ENCODE peak calls at places on chromosomes 5 and 9, in seven cellular contexts. Z, O, S, J, X, B and R are unnamed samples.

GRCh38 chr9:113499153-113499875 is 35.8 kb downstream of the RGS3 start:
- DNase-seq in S (no peak), X (no peak), Z (no peak), O (no peak), J (no peak), B (no peak), R (no peak)

GRCh38 chr9:77469515-77470197 is 178.5 kb downstream of the GNA14 start:
- DNase-seq in Z (no peak), S (no peak), X (no peak), J (no peak), O (no peak), B (no peak), R (no peak)

GRCh38 chr9:98019098-98019497 is 36.0 kb downstream of the ANP32B start:
- DNase-seq in S (no peak), X (no peak), Z (no peak), O (no peak), J (no peak), B (no peak), R (no peak)

GRCh38 chr5:163579729-163580128 is 74.3 kb downstream of the MAT2B start:
- DNase-seq in S (no peak), X (no peak), B (no peak), O (no peak), Z (no peak), J (no peak), R (no peak)

GRCh38 chr9:135989722-135990467 is 28.7 kb upstream of the UBAC1 start:
- DNase-seq in Z (no peak), J (no peak), S (no peak), O (peak), B (peak), X (no peak), R (no peak)

GRCh38 chr5:140967226-140967893 is 1.1 kb downstream of the PCDHAC2 start:
- DNase-seq in O (no peak), B (no peak), Z (no peak), S (no peak), J (no peak), X (no peak), R (no peak)

GRCh38 chr9:72509053-72509452 is 12.4 kb upstream of the TMC1 start:
- DNase-seq in O (no peak), B (no peak), S (no peak), Z (no peak), X (no peak), J (no peak), R (no peak)

GRCh38 chr9:136002886-136003285 is 41.7 kb upstream of the UBAC1 start:
- DNase-seq in B (peak), X (no peak), S (no peak), Z (no peak), J (no peak), O (no peak), R (no peak)

GRCh38 chr9:135993840-135994776 is 32.9 kb upstream of the UBAC1 start:
- DNase-seq in B (peak), Z (no peak), J (no peak), S (no peak), O (no peak), X (no peak), R (no peak)

GRCh38 chr9:123749580-123750202 is 180.2 kb downstream of the DENND1A start:
- DNase-seq in S (peak), Z (no peak), J (no peak), X (no peak), O (no peak), B (no peak), R (no peak)

GRCh38 chr5:142726188-142726731 is 40.4 kb upstream of the FGF1 start:
- DNase-seq in O (no peak), Z (no peak), J (no peak), X (no peak), S (no peak), B (no peak), R (no peak)